ENCODE peak calls at places on chromosomes 5 and 9, in ten cellular contexts. Z, U, B, K, N, A, P, S, Q and V are unnamed samples.

GRCh38 chr5:3324421-3325101 is 271.1 kb upstream of the IRX1 start:
- DNase-seq in Z (no peak), U (no peak), B (no peak), K (no peak), N (no peak), A (no peak), P (no peak), S (no peak), Q (no peak), V (no peak)

GRCh38 chr9:135512904-135513303 is 8.3 kb upstream of the LCN1 start:
- DNase-seq in Z (no peak), U (no peak), B (no peak), K (no peak), N (no peak), A (no peak), P (no peak), S (peak; percentile 73), Q (no peak), V (no peak)

GRCh38 chr9:29208670-29209069 is 1635.4 kb upstream of the C9orf72 start:
- DNase-seq in Z (no peak), U (no peak), B (no peak), K (no peak), N (no peak), A (no peak), P (no peak), S (no peak), Q (peak; percentile 26), V (no peak)

GRCh38 chr5:61115968-61116367 is 46.3 kb downstream of the SMIM15 start:
- DNase-seq in Z (no peak), U (no peak), B (no peak), K (no peak), N (no peak), A (no peak), P (peak; percentile 5), S (no peak), Q (no peak), V (no peak)

GRCh38 chr9:122444366-122444765 is 33.4 kb downstream of the OR1J1 start:
- DNase-seq in Z (no peak), U (no peak), B (peak; percentile 79), K (no peak), N (peak; percentile 66), A (peak; percentile 83), P (no peak), S (peak; percentile 30), Q (no peak), V (no peak)

GRCh38 chr9:128271112-128271511 is 4.7 kb downstream of the GOLGA2 start:
- DNase-seq in Z (no peak), U (no peak), B (no peak), K (no peak), N (no peak), A (no peak), P (no peak), S (peak; percentile 70), Q (peak; percentile 88), V (no peak)

GRCh38 chr5:133240425-133241091 is 188.7 kb downstream of the HSPA4 start:
- DNase-seq in Z (no peak), U (peak; percentile 58), B (peak; percentile 62), K (peak; percentile 65), N (peak; percentile 66), A (peak; percentile 99), P (peak; percentile 80), S (peak; percentile 98), Q (peak; percentile 91), V (no peak)

GRCh38 chr5:36502608-36503007 is 103.8 kb upstream of the SLC1A3 start:
- DNase-seq in Z (no peak), U (no peak), B (peak; percentile 82), K (no peak), N (no peak), A (peak; percentile 85), P (no peak), S (peak; percentile 66), Q (peak; percentile 96), V (no peak)

GRCh38 chr9:19630762-19631161 is 158.1 kb downstream of the SLC24A2 start:
- DNase-seq in Z (no peak), U (no peak), B (no peak), K (no peak), N (no peak), A (no peak), P (no peak), S (no peak), Q (no peak), V (no peak)

GRCh38 chr9:19631181-19631580 is 157.7 kb downstream of the SLC24A2 start:
- DNase-seq in Z (no peak), U (no peak), B (no peak), K (no peak), N (no peak), A (no peak), P (no peak), S (no peak), Q (no peak), V (no peak)

GRCh38 chr9:19634881-19635280 is 154.0 kb downstream of the SLC24A2 start:
- DNase-seq in Z (no peak), U (no peak), B (no peak), K (no peak), N (no peak), A (no peak), P (no peak), S (no peak), Q (no peak), V (no peak)

GRCh38 chr9:19629506-19629905 is 159.3 kb downstream of the SLC24A2 start:
- DNase-seq in Z (no peak), U (no peak), B (no peak), K (no peak), N (no peak), A (no peak), P (no peak), S (no peak), Q (no peak), V (no peak)
- TF ChIP-seq CTCF in Z (peak; percentile 37), U (no peak), B (no peak), K (no peak), N (no peak), A (no peak), P (no peak), S (no peak), Q (no peak), V (no peak)

GRCh38 chr5:143569722-143570567 is 166.5 kb upstream of the NR3C1 start:
- DNase-seq in Z (no peak), U (no peak), B (no peak), K (no peak), N (no peak), A (no peak), P (no peak), S (no peak), Q (no peak), V (no peak)
- TF ChIP-seq CTCF in Z (no peak), U (no peak), B (no peak), K (no peak), N (no peak), A (no peak), P (no peak), S (no peak), Q (no peak), V (no peak)

GRCh38 chr9:105244274-105244995 is at the start of gene SLC44A1:
- DNase-seq in Z (peak; percentile 94), U (peak; percentile 93), B (peak; percentile 69), K (peak; percentile 87), N (peak; percentile 96), A (peak; percentile 89), P (peak; percentile 82), S (peak; percentile 96), Q (peak; percentile 90), V (peak; percentile 42)
- TF ChIP-seq CTCF in Z (no peak), U (no peak), B (no peak), K (no peak), N (no peak), A (no peak), P (no peak), S (no peak), Q (no peak), V (no peak)

GRCh38 chr5:170631471-170632195 is 127.8 kb downstream of the KCNIP1 start:
- DNase-seq in Z (no peak), U (peak; percentile 50), B (no peak), K (no peak), N (no peak), A (no peak), P (no peak), S (peak; percentile 82), Q (no peak), V (no peak)
- TF ChIP-seq CTCF in Z (no peak), U (no peak), B (peak; percentile 27), K (no peak), N (no peak), A (peak; percentile 63), P (no peak), S (peak; percentile 10), Q (peak; percentile 26), V (peak; percentile 15)

GRCh38 chr5:151771259-151772028 is at the start of gene G3BP1:
- DNase-seq in Z (peak; percentile 98), U (peak; percentile 99), B (peak; percentile 100), K (peak; percentile 98), N (peak; percentile 100), A (peak; percentile 100), P (peak; percentile 97), S (peak; percentile 100), Q (peak; percentile 100), V (peak; percentile 73)

GRCh38 chr5:151773979-151774378 is 2.2 kb downstream of the G3BP1 start:
- DNase-seq in Z (no peak), U (no peak), B (no peak), K (no peak), N (no peak), A (no peak), P (no peak), S (peak; percentile 64), Q (peak; percentile 29), V (no peak)

GRCh38 chr5:151775025-151775606 is 3.4 kb downstream of the G3BP1 start:
- DNase-seq in Z (no peak), U (no peak), B (no peak), K (no peak), N (no peak), A (no peak), P (no peak), S (no peak), Q (no peak), V (no peak)

GRCh38 chr5:151772029-151772867 is 494 bp downstream of the G3BP1 start:
- DNase-seq in Z (no peak), U (no peak), B (no peak), K (no peak), N (peak; percentile 65), A (no peak), P (no peak), S (peak; percentile 84), Q (no peak), V (no peak)

DNA sequence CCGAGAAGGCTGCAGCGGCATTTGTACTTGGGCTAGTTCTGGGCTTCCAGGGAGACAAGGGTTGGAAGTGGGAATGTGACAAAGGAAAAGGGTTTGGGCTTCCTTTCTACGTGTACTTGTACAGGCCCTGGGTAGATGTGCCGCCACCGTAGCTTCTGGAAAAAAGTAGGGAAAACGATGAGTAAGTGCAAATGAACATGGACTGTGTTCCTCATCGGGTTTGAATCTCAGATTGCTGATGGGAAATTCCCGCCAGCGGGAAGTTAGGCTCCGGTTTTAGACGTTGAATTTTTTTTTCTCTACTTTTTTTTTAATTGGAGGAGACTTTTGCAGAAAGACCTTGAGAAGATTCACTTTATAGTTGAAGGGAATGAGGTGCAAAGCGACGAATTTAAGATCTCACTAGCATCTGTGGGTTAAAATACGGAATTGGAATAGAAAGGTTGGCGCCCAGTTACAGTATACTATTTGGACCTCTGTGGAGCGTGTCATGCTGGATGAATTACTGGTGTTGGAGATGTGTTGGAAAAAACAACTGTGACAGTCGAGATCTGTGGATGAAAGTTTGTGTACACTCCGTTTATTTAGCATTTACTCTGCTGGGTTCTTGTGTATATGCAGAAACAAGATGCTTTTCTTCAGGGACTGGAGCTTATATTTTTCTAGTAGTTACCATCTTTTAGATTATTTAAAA is 1.3 kb downstream of the G3BP1 start:
- DNase-seq in Z (no peak), U (no peak), B (no peak), K (no peak), N (no peak), A (no peak), P (no peak), S (peak; percentile 77), Q (peak; percentile 35), V (no peak)
- TF ChIP-seq CTCF in Z (no peak), U (no peak), B (no peak), K (no peak), N (no peak), A (no peak), P (no peak), S (no peak), Q (no peak), V (no peak)